ENCODE peak calls at places on chromosomes 11 and 22, in four cellular contexts. One of them, this sample, is unnamed.
A peak's percentile ranks its signal among the peaks of the same experiment; 100 is the strongest.

GRCh38 chr11:31173926-31174680 is 195.4 kb downstream of the DCDC1 start:
- DNase-seq in A549: no peak
- DNase-seq in SK-N-SH: no peak
- DNase-seq in GM12878: no peak
- DNase-seq in this sample: no peak

GRCh38 chr11:131859811-131860210 is 489.4 kb downstream of the NTM start:
- DNase-seq in A549: no peak
- DNase-seq in SK-N-SH: no peak
- DNase-seq in GM12878: no peak
- DNase-seq in this sample: no peak

GRCh38 chr11:60951909-60952741 is at the start of gene SLC15A3:
- DNase-seq in A549: no peak
- DNase-seq in SK-N-SH: no peak
- DNase-seq in GM12878: peak; percentile 61
- DNase-seq in this sample: no peak

GRCh38 chr11:34624069-34624468 is 3.2 kb downstream of the EHF start:
- DNase-seq in A549: no peak
- DNase-seq in SK-N-SH: no peak
- DNase-seq in GM12878: peak; percentile 38
- DNase-seq in this sample: no peak

GRCh38 chr22:19596680-19597398 is 72.6 kb upstream of the CLDN5 start:
- DNase-seq in A549: no peak
- DNase-seq in SK-N-SH: no peak
- DNase-seq in GM12878: no peak
- DNase-seq in this sample: peak; percentile 13

GRCh38 chr11:107570015-107570414 is 4.5 kb upstream of the ALKBH8 start:
- DNase-seq in A549: no peak
- DNase-seq in SK-N-SH: no peak
- DNase-seq in GM12878: no peak
- DNase-seq in this sample: no peak

GRCh38 chr22:33605686-33606085 is 314.6 kb downstream of the LARGE1 start:
- DNase-seq in A549: no peak
- DNase-seq in SK-N-SH: no peak
- DNase-seq in GM12878: no peak
- DNase-seq in this sample: no peak

GRCh38 chr11:86500500-86501170 is 125.9 kb downstream of the CCDC81 start:
- DNase-seq in A549: no peak
- DNase-seq in SK-N-SH: no peak
- DNase-seq in GM12878: no peak
- DNase-seq in this sample: no peak

GRCh38 chr22:28017558-28017820 is 98.4 kb upstream of the PITPNB start:
- DNase-seq in A549: no peak
- DNase-seq in SK-N-SH: no peak
- DNase-seq in GM12878: no peak
- DNase-seq in this sample: no peak

GRCh38 chr11:898160-898517 is 12.5 kb downstream of the CHID1 start:
- DNase-seq in A549: peak; percentile 57
- DNase-seq in SK-N-SH: peak; percentile 70
- DNase-seq in GM12878: no peak
- DNase-seq in this sample: peak; percentile 27

GRCh38 chr11:28269621-28270020 is 161.4 kb downstream of the METTL15 start:
- DNase-seq in A549: no peak
- DNase-seq in SK-N-SH: no peak
- DNase-seq in GM12878: no peak
- DNase-seq in this sample: no peak

GRCh38 chr11:75834728-75835127 is 19.7 kb downstream of the UVRAG start:
- DNase-seq in A549: no peak
- DNase-seq in SK-N-SH: no peak
- DNase-seq in GM12878: no peak
- DNase-seq in this sample: no peak

GRCh38 chr11:14213006-14213405 is 146.0 kb downstream of the RRAS2 start:
- DNase-seq in A549: no peak
- DNase-seq in SK-N-SH: no peak
- DNase-seq in GM12878: no peak
- DNase-seq in this sample: no peak

DNA sequence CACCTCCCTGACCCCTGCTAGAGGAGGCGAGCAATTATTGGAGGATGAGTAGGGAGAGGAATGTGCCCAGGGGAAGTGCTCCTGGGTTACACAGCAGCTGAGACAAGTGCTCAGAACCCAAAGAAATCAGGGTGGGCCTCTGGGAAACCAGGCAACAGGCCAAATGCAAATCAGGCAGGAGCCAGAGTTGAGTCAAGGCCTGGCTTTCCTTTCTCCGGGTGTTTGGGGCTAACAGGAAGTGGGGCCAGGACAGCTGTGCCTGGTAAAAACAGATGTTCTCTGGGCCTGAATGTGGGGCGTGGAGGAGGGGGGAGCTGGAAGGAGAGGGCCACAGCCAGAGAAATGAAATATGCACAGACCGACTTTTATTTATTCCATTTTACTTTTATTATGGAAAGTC is 22.0 kb downstream of the MFNG start:
- DNase-seq in A549: no peak
- DNase-seq in SK-N-SH: peak; percentile 86
- DNase-seq in GM12878: peak; percentile 19
- DNase-seq in this sample: no peak
- TF ChIP-seq PBX3 in A549: no peak
- TF ChIP-seq PBX3 in SK-N-SH: no peak
- TF ChIP-seq PBX3 in GM12878: no peak
- TF ChIP-seq PBX3 in this sample: no peak

DNA sequence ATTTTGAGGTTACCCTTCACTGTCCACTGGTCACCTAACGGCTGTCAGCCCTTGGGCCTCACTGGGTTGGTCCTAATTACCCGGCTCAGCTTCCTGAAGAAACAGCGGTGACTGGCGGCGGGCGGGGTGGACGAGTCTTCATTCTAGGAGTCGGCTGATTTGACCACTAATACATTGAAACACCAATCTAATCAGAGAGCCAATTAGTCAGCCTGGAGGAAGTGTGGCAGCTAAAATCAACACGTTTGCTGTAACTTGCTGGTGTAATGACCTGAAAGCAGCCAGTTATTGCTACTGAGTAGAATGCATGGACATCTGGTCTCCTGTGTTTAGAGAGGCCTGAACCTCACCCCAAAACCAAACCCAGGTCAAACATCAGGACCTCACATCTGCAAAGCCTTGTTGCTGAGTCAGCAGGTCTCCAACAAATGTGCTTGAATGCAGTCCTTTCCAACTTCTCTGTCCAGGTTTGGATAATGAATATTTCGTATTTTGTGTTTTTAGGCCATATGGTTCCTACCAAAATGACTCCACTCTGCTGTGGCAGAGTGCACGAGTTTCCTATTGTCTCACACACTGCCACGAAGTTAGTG is 496.4 kb downstream of the BRD1 start:
- DNase-seq in A549: no peak
- DNase-seq in SK-N-SH: no peak
- DNase-seq in GM12878: no peak
- DNase-seq in this sample: no peak
- TF ChIP-seq PBX3 in A549: no peak
- TF ChIP-seq PBX3 in SK-N-SH: no peak
- TF ChIP-seq PBX3 in GM12878: no peak
- TF ChIP-seq PBX3 in this sample: no peak

GRCh38 chr11:129066229-129066628 is 123.6 kb upstream of the TP53AIP1 start:
- DNase-seq in A549: no peak
- DNase-seq in SK-N-SH: no peak
- DNase-seq in GM12878: no peak
- DNase-seq in this sample: no peak

GRCh38 chr11:129061466-129062194 is 119.0 kb upstream of the TP53AIP1 start:
- DNase-seq in A549: peak; percentile 69
- DNase-seq in SK-N-SH: no peak
- DNase-seq in GM12878: no peak
- DNase-seq in this sample: no peak

GRCh38 chr11:129063118-129063517 is 120.4 kb upstream of the TP53AIP1 start:
- DNase-seq in A549: no peak
- DNase-seq in SK-N-SH: no peak
- DNase-seq in GM12878: no peak
- DNase-seq in this sample: no peak

DNA sequence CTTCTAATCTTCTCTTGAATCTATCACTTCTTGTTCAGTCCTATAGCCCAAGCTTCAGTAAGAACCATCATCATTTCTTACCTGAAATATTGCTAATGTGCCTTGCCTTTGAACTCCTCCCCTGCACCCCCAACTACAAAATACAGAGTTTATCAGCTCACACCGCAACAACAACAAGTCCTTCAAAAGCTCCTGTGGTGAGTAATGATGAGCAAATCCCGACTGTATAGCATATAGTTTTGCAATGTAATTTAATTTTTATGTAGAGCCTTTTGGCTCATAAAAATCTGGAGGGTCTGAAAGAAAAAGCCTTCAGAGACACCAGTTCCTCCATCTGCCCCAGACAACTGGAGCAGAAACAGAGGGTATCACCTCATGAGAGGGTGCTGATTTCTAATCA is 124.7 kb downstream of the ARHGAP32 start:
- DNase-seq in A549: no peak
- DNase-seq in SK-N-SH: no peak
- DNase-seq in GM12878: no peak
- DNase-seq in this sample: no peak
- TF ChIP-seq PBX3 in A549: no peak
- TF ChIP-seq PBX3 in SK-N-SH: no peak
- TF ChIP-seq PBX3 in GM12878: no peak
- TF ChIP-seq PBX3 in this sample: no peak

GRCh38 chr22:43477966-43478365 is 66.2 kb downstream of the MPPED1 start:
- DNase-seq in A549: no peak
- DNase-seq in SK-N-SH: no peak
- DNase-seq in GM12878: no peak
- DNase-seq in this sample: no peak
- TF ChIP-seq PBX3 in A549: no peak
- TF ChIP-seq PBX3 in SK-N-SH: no peak
- TF ChIP-seq PBX3 in GM12878: no peak
- TF ChIP-seq PBX3 in this sample: no peak

DNA sequence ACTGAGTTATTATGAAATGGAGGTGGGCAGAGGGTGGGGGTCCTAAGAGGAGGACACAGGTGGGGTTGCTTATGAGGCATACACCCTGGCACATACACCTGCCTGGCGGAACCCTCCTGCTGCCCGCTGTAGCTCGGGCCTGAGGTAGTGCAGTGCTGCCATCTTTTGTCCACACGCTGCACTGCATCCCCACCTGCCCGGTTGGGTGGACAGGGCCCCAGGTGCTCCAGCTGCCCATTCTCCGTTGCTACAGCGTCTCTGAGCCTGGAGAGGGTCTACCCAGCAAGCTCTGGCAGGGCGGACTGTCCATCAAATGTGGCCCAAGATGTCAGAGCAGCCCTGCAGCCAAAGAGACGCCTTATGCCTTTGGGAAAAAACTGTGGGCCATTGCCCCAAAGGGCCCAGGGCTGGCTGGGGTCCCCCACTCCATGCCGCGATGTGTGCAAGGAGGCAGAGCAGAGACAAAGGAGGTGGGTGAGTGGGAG is 131.2 kb downstream of the BUD13 start:
- DNase-seq in A549: peak; percentile 33
- DNase-seq in SK-N-SH: peak; percentile 86
- DNase-seq in GM12878: no peak
- DNase-seq in this sample: no peak
- TF ChIP-seq PBX3 in A549: no peak
- TF ChIP-seq PBX3 in SK-N-SH: no peak
- TF ChIP-seq PBX3 in GM12878: no peak
- TF ChIP-seq PBX3 in this sample: no peak

GRCh38 chr11:36380296-36381004 is 84.4 kb downstream of the PRR5L start:
- DNase-seq in A549: no peak
- DNase-seq in SK-N-SH: no peak
- DNase-seq in GM12878: no peak
- DNase-seq in this sample: no peak
- TF ChIP-seq PBX3 in A549: no peak
- TF ChIP-seq PBX3 in SK-N-SH: no peak
- TF ChIP-seq PBX3 in GM12878: no peak
- TF ChIP-seq PBX3 in this sample: no peak

GRCh38 chr11:22875869-22876473 is 15.7 kb upstream of the CCDC179 start:
- DNase-seq in A549: peak; percentile 84
- DNase-seq in SK-N-SH: peak; percentile 50
- DNase-seq in GM12878: peak; percentile 38
- DNase-seq in this sample: peak; percentile 85
- TF ChIP-seq PBX3 in A549: no peak
- TF ChIP-seq PBX3 in SK-N-SH: no peak
- TF ChIP-seq PBX3 in GM12878: no peak
- TF ChIP-seq PBX3 in this sample: no peak

GRCh38 chr11:78711732-78712131 is 137.1 kb upstream of the NARS2 start:
- DNase-seq in A549: no peak
- DNase-seq in SK-N-SH: no peak
- DNase-seq in GM12878: no peak
- DNase-seq in this sample: no peak

GRCh38 chr11:78704811-78705210 is 130.1 kb upstream of the NARS2 start:
- DNase-seq in A549: no peak
- DNase-seq in SK-N-SH: no peak
- DNase-seq in GM12878: no peak
- DNase-seq in this sample: no peak

GRCh38 chr11:78708388-78708787 is 133.7 kb upstream of the NARS2 start:
- DNase-seq in A549: no peak
- DNase-seq in SK-N-SH: no peak
- DNase-seq in GM12878: no peak
- DNase-seq in this sample: no peak
- TF ChIP-seq PBX3 in A549: no peak
- TF ChIP-seq PBX3 in SK-N-SH: no peak
- TF ChIP-seq PBX3 in GM12878: no peak
- TF ChIP-seq PBX3 in this sample: no peak

DNA sequence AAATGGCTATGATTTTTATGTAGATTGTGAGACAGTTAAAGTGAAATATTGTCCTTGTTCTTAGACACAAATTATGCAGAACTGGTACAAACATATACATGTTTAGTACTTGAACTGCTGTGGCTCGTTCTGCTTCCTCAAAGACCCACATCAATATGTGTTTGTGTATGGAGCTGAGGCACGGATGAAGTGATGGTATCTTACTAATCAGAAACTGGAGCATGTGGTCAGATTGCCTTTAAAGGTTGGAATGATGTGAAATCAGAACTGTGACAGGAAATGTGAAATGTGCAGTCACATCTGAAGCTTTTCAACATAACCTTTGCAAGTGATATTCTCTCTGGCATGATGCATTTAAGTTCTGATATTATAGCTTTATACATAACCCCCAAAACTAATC is 130.5 kb downstream of the NAV2 start:
- DNase-seq in A549: no peak
- DNase-seq in SK-N-SH: no peak
- DNase-seq in GM12878: no peak
- DNase-seq in this sample: no peak
- TF ChIP-seq PBX3 in A549: no peak
- TF ChIP-seq PBX3 in SK-N-SH: no peak
- TF ChIP-seq PBX3 in GM12878: no peak
- TF ChIP-seq PBX3 in this sample: no peak

GRCh38 chr11:112352907-112353306 is 92.2 kb upstream of the PLET1 start:
- DNase-seq in A549: no peak
- DNase-seq in SK-N-SH: no peak
- DNase-seq in GM12878: no peak
- DNase-seq in this sample: no peak

GRCh38 chr11:112357488-112357887 is 96.8 kb upstream of the PLET1 start:
- DNase-seq in A549: no peak
- DNase-seq in SK-N-SH: no peak
- DNase-seq in GM12878: no peak
- DNase-seq in this sample: no peak

GRCh38 chr11:112354364-112354763 is 93.7 kb upstream of the PLET1 start:
- DNase-seq in A549: no peak
- DNase-seq in SK-N-SH: no peak
- DNase-seq in GM12878: no peak
- DNase-seq in this sample: no peak

GRCh38 chr11:112361396-112361795 is 100.7 kb upstream of the PLET1 start:
- DNase-seq in A549: no peak
- DNase-seq in SK-N-SH: no peak
- DNase-seq in GM12878: no peak
- DNase-seq in this sample: no peak

GRCh38 chr11:112355726-112356125 is 95.1 kb upstream of the PLET1 start:
- DNase-seq in A549: peak; percentile 20
- DNase-seq in SK-N-SH: peak; percentile 46
- DNase-seq in GM12878: no peak
- DNase-seq in this sample: no peak
- TF ChIP-seq PBX3 in A549: no peak
- TF ChIP-seq PBX3 in SK-N-SH: no peak
- TF ChIP-seq PBX3 in GM12878: no peak
- TF ChIP-seq PBX3 in this sample: no peak